ENCODE peak calls at places on chromosomes 13 and 19, in seven cellular contexts. F, B, S, T, H, G and W are unnamed samples.

GRCh38 chr19:5968431-5969373 is 9.2 kb downstream of the RANBP3 start:
- DNase-seq in H (no peak), B (peak), G (no peak), S (peak), F (no peak), T (no peak), W (no peak)

GRCh38 chr19:33819496-33819874 is 22.8 kb downstream of the KCTD15 start:
- DNase-seq in B (no peak), T (no peak), H (no peak), F (no peak), S (no peak), G (no peak), W (peak)

GRCh38 chr13:33303885-33304284 is 18.3 kb upstream of the STARD13 start:
- DNase-seq in T (peak), G (no peak), B (no peak), S (no peak), F (peak), H (no peak), W (no peak)

GRCh38 chr13:39773833-39774232 is 118.4 kb downstream of the COG6 start:
- DNase-seq in T (peak), B (no peak), S (no peak), F (peak), G (no peak), H (no peak), W (no peak)

GRCh38 chr13:41289463-41289881 is 21.6 kb upstream of the NAA16 start:
- DNase-seq in B (no peak), F (no peak), S (no peak), T (no peak), G (no peak), H (peak), W (no peak)

GRCh38 chr13:111510502-111511218 is 190.2 kb downstream of the TEX29 start:
- DNase-seq in H (no peak), S (no peak), F (no peak), B (no peak), G (no peak), T (no peak), W (no peak)

GRCh38 chr13:40777166-40777956 is 6.4 kb upstream of the MRPS31 start:
- DNase-seq in B (peak), S (peak), H (no peak), T (peak), G (no peak), F (peak), W (peak)

GRCh38 chr19:15404780-15405211 is 14.0 kb downstream of the AKAP8L start:
- DNase-seq in B (no peak), F (no peak), G (no peak), T (peak), S (no peak), H (no peak), W (no peak)

GRCh38 chr13:23681253-23681652 is 111.0 kb downstream of the TNFRSF19 start:
- DNase-seq in B (no peak), F (peak), H (no peak), G (no peak), S (peak), T (peak), W (no peak)

GRCh38 chr13:24623141-24623665 is 57.0 kb upstream of the ATP12A start:
- DNase-seq in T (no peak), F (no peak), G (no peak), S (no peak), H (no peak), B (no peak), W (no peak)

GRCh38 chr19:3479177-3479818 is 1.0 kb downstream of the SMIM24 start:
- DNase-seq in T (no peak), H (no peak), F (no peak), G (peak), S (peak), B (peak), W (no peak)

GRCh38 chr19:14786421-14786851 is 8.1 kb upstream of the ADGRE2 start:
- DNase-seq in T (no peak), B (peak), G (peak), H (no peak), F (no peak), S (peak), W (peak)

DNA sequence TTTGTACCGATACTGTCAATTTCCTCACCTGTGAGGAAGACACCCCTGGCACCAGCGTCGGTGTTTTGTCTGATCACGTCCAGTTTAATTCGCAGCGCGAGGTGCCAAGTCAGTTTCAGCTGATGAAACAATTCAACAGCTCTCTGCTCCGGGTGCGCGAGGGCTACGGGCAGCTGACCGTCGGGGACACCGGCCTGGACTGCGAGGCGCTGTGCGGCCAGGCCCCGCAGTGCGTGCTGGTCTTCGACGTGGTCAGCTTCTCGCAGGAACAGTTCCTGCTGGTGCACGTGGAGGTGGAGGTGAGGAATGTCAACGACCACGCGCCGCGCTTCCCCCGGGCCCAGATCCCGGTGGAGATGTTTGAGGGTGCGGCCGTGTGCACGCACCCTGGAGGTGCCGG is 171.5 kb downstream of the OLFM4 start:
- DNase-seq in T (no peak), H (no peak), B (no peak), G (no peak), S (no peak), F (no peak), W (no peak)
- H2BK120ac ChIP-seq in T (no peak), H (no peak), B (no peak), G (no peak), S (no peak), F (no peak), W (no peak)

GRCh38 chr19:35661995-35662340 is 4.3 kb upstream of the UPK1A start:
- DNase-seq in B (no peak), S (no peak), G (no peak), T (no peak), F (no peak), H (peak), W (no peak)
- H4K8ac ChIP-seq in B (no peak), S (no peak), G (no peak), T (no peak), F (no peak), H (no peak), W (no peak)

GRCh38 chr19:58519087-58519354 is 589 bp downstream of the ZBTB45 start:
- DNase-seq in F (peak), B (peak), T (peak), G (peak), H (peak), S (peak), W (peak)
- H2BK120ac ChIP-seq in F (peak), B (no peak), T (peak), G (no peak), H (peak), S (peak), W (peak)

DNA sequence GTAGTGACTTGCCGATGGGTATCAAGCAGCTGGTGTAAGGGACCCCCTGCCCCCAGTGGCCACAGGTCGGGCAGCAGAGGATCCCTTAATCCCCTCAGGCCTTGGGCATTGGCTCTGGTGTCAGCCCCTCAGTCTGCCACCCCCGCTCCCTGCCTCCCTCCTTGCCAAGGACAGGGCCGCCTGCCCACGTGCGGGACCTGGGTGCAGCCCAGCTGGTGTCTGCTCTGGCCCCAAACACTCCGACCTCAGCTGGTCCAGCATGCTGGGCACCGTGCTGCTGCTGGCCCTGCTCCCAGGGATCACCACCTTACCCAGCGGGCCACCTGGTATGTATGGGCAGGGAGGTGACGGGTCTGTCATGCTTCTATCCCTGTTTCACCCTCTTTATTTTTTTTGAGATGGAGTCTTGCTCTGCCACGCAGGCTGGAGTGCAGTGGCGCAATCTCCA is at the start of gene TGFBR3L:
- DNase-seq in S (no peak), B (no peak), T (no peak), G (no peak), F (no peak), H (no peak), W (no peak)
- H4K8ac ChIP-seq in S (no peak), B (no peak), T (peak), G (no peak), F (no peak), H (no peak), W (no peak)

GRCh38 chr13:46683879-46684278 is 113.1 kb downstream of the ESD start:
- DNase-seq in F (peak), S (no peak), B (no peak), G (no peak), H (no peak), T (peak), W (no peak)

GRCh38 chr13:46685006-46685730 is 111.8 kb downstream of the ESD start:
- DNase-seq in G (no peak), H (peak), T (peak), B (no peak), F (no peak), S (no peak), W (no peak)

GRCh38 chr13:46684287-46685001 is 112.5 kb downstream of the ESD start:
- DNase-seq in S (peak), T (peak), G (no peak), F (no peak), H (peak), B (peak), W (peak)

GRCh38 chr13:46679369-46680180 is 117.4 kb downstream of the ESD start:
- DNase-seq in S (no peak), H (no peak), G (no peak), T (peak), B (no peak), F (peak), W (no peak)

DNA sequence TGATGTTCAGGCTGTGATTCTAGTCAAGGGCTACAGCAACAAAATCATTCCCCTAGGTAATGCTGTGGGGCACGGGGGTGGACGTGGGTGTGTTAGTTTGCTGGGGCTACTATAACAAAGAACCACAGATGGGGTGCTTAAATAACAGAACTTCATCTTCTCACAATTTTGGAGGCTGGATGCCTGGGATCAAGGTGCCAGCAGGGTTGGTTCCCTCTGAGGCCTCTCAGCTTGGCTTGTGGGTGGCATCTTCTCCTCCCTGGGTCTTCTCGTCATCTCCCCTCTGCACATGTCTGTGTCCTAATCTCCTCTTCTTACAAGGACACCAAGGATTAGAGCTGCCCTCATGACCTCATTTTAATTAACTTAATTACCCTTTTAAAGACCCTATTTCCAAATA is 114.9 kb downstream of the ESD start:
- DNase-seq in G (no peak), T (no peak), B (no peak), S (no peak), F (no peak), H (no peak), W (no peak)
- H2BK120ac ChIP-seq in G (no peak), T (no peak), B (no peak), S (no peak), F (no peak), H (no peak), W (no peak)

GRCh38 chr13:51225034-51225433 is 2.8 kb downstream of the FAM124A start:
- DNase-seq in H (no peak), G (no peak), S (no peak), F (no peak), B (no peak), T (no peak), W (no peak)

GRCh38 chr13:51221108-51221507 is 1.1 kb upstream of the FAM124A start:
- DNase-seq in B (no peak), G (peak), F (no peak), H (no peak), S (no peak), T (no peak), W (no peak)

GRCh38 chr13:51222510-51223283 is 499 bp downstream of the FAM124A start:
- DNase-seq in F (no peak), B (no peak), H (no peak), S (peak), G (peak), T (peak), W (peak)

GRCh38 chr13:51221674-51222509 is at the start of gene FAM124A:
- DNase-seq in S (peak), T (peak), F (peak), H (no peak), B (no peak), G (peak), W (peak)

DNA sequence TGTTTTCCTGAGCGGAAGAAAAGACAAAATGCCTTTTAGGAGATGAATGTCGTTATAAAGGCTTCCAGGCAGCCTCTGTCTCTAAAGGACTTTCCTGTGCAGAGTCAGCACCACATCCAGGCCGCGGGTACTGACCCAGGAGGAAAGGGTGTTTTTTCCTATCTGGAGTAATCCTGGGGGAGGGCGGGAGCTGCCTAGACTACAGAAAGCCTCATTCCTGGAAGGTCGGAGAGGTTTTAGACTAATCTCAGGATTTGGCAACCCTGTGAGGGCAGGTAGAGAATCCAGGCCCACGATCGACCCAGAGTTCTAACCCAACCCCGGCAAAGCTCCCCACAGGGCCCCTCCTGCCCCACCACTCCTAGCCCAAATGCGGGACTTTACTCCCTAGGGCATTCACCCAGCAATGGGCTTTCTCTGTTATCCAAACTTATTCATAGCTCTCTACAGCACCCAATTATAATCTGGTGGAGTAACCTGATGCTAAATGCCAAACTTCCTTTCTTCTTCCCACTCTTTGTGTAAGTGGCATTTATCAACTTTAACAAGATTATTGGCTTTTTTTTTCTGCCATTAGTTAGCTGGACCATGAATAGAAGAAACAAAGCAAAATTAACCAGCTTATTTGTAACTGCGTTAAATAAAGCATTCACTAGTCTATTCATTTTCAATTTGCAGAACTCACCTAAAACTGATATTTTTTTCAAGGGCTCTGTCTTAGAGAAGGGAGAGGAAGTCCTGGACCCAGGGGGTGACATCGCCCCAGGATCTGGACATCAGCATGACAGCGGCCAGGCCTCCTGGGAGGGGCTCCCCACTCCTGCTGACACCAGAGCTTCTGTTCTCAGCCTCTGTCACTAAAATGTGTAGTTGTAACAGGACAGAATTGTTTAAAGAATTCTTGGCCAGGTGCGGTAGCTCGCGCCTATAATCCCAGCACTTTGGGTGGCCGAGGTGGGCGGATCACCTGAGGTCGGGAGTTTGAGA is 1.4 kb downstream of the FAM124A start:
- DNase-seq in G (peak), T (no peak), H (no peak), B (no peak), F (no peak), S (peak), W (no peak)
- H4K8ac ChIP-seq in G (no peak), T (no peak), H (no peak), B (no peak), F (no peak), S (no peak), W (no peak)

GRCh38 chr19:17871878-17872250 is at the start of gene SLC5A5:
- DNase-seq in H (no peak), G (peak), S (no peak), B (peak), T (no peak), F (no peak), W (no peak)

GRCh38 chr19:17872251-17873001 is 681 bp downstream of the SLC5A5 start:
- DNase-seq in H (no peak), B (no peak), S (no peak), G (peak), F (no peak), T (no peak), W (no peak)

GRCh38 chr19:17873661-17874422 is 2.1 kb downstream of the SLC5A5 start:
- DNase-seq in T (peak), F (no peak), H (peak), B (peak), G (peak), S (peak), W (peak)

GRCh38 chr19:17877696-17878095 is 6.0 kb downstream of the SLC5A5 start:
- DNase-seq in T (no peak), F (no peak), B (no peak), S (no peak), G (no peak), H (no peak), W (no peak)

GRCh38 chr19:17874423-17875135 is 2.8 kb downstream of the SLC5A5 start:
- DNase-seq in F (no peak), G (no peak), S (no peak), H (no peak), B (no peak), T (no peak), W (no peak)
- H2BK120ac ChIP-seq in F (no peak), G (no peak), S (no peak), H (no peak), B (no peak), T (no peak), W (no peak)

DNA sequence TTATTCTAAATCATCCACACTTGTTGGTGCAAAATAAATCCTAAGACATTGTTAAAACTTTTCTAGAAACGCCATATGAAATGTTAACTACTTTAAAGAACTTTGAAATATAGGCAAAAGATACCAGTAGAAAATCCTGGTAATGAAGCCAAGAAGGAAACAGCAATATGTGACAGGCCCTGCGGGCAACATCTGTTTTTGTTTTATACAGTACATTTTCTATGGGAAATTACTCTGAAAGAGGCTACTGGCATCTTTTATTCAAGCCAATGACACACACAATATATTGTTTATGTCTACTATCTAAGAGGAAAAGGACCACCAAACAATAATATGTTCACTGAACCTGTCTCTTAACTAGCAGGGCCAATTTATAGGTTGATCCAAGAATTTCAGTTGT is 829.7 kb downstream of the PCDH17 start:
- DNase-seq in B (no peak), G (no peak), H (no peak), S (no peak), F (no peak), T (no peak), W (no peak)
- H4K8ac ChIP-seq in B (no peak), G (no peak), H (no peak), S (no peak), F (no peak), T (no peak), W (no peak)

GRCh38 chr19:17687857-17688784 is at the start of gene UNC13A:
- DNase-seq in H (peak), G (peak), S (peak), B (peak), T (peak), F (peak), W (peak)
- H2BK120ac ChIP-seq in H (no peak), G (peak), S (no peak), B (no peak), T (no peak), F (no peak), W (no peak)

GRCh38 chr13:30791354-30791921 is 56.1 kb downstream of the ALOX5AP start:
- DNase-seq in S (no peak), T (no peak), G (no peak), F (peak), H (no peak), B (no peak), W (no peak)

GRCh38 chr13:30787747-30788535 is 52.6 kb downstream of the ALOX5AP start:
- DNase-seq in H (no peak), F (peak), B (no peak), T (no peak), G (no peak), S (no peak), W (no peak)

GRCh38 chr13:30792257-30793000 is 57.1 kb downstream of the ALOX5AP start:
- DNase-seq in B (peak), G (no peak), S (peak), F (peak), H (peak), T (peak), W (peak)

GRCh38 chr13:30789360-30789862 is 54.1 kb downstream of the ALOX5AP start:
- DNase-seq in B (no peak), T (no peak), S (no peak), H (no peak), G (no peak), F (no peak), W (no peak)

GRCh38 chr13:30790592-30790991 is 55.2 kb downstream of the ALOX5AP start:
- DNase-seq in G (no peak), S (no peak), F (no peak), T (no peak), B (no peak), H (no peak), W (no peak)
- H4K8ac ChIP-seq in G (no peak), S (no peak), F (no peak), T (no peak), B (no peak), H (no peak), W (no peak)